ENCODE peak calls at places on chromosomes 16 and 17, in four cellular contexts. Z is lower lobe of right lung, L is NCI-H345, J is AG04449. H is an unnamed sample.

GRCh38 chr17:80822700-80823410 is 168.8 kb upstream of the CHMP6 start:
- DNase-seq in L (no peak), J (no peak), Z (peak), H (no peak)

GRCh38 chr16:285146-286055 is 2.4 kb downstream of the PDIA2 start:
- DNase-seq in L (no peak), Z (no peak), J (no peak), H (no peak)

GRCh38 chr16:88883117-88883895 is 16.8 kb upstream of the PABPN1L start:
- DNase-seq in L (no peak), J (no peak), Z (no peak), H (no peak)

GRCh38 chr17:35433075-35433894 is 985 bp upstream of the SLFN12 start:
- DNase-seq in J (peak), L (no peak), Z (peak), H (peak)

GRCh38 chr17:60439501-60439900 is 17.2 kb downstream of the CHCT1 start:
- DNase-seq in L (no peak), Z (no peak), J (no peak), H (no peak)

GRCh38 chr16:75820672-75821071 is 94.4 kb upstream of the CPHXL start:
- DNase-seq in J (no peak), L (no peak), Z (no peak), H (no peak)

GRCh38 chr17:30389755-30390300 is 11.1 kb downstream of the CPD start:
- DNase-seq in Z (no peak), J (no peak), L (no peak), H (no peak)

GRCh38 chr17:7017827-7018200 is 5.0 kb upstream of the BCL6B start:
- DNase-seq in L (no peak), J (no peak), Z (no peak), H (no peak)

GRCh38 chr17:5892897-5893656 is 177.1 kb upstream of the WSCD1 start:
- DNase-seq in J (no peak), Z (no peak), L (no peak), H (no peak)

GRCh38 chr16:10541396-10541795 is 39.0 kb downstream of the EMP2 start:
- DNase-seq in J (no peak), L (no peak), Z (no peak), H (no peak)

GRCh38 chr17:39738568-39738901 is 797 bp downstream of the GRB7 start:
- DNase-seq in J (no peak), Z (no peak), L (peak), H (no peak)

GRCh38 chr17:13212861-13213260 is 195.0 kb upstream of the ELAC2 start:
- DNase-seq in Z (no peak), L (no peak), J (no peak), H (no peak)

GRCh38 chr16:57781741-57782606 is 20.3 kb downstream of the KIFC3 start:
- DNase-seq in Z (peak), L (no peak), J (no peak), H (no peak)

GRCh38 chr17:82058855-82059249 is 6.8 kb downstream of the DUS1L start:
- DNase-seq in L (no peak), Z (no peak), J (no peak), H (no peak)

GRCh38 chr17:28724500-28725165 is 1.4 kb downstream of the TLCD1 start:
- DNase-seq in J (no peak), L (no peak), Z (no peak), H (no peak)

H was measured in AG04450.